ENCODE peak calls at places on chromosomes 5 and 9, in four cellular contexts. One of them, this sample, is unnamed. For H3K4me1, the result is how much of the 10 kb centered on the place peaks cover.

GRCh38 chr9:127854169-127854833 is at the start of gene ENG:
- DNase-seq in stomach: peak
- DNase-seq in CD8-positive, alpha-beta memory T cell: peak
- DNase-seq in A549: no peak
- DNase-seq in this sample: no peak

GRCh38 chr9:22423566-22423965 is 23.1 kb upstream of the DMRTA1 start:
- DNase-seq in stomach: no peak
- DNase-seq in CD8-positive, alpha-beta memory T cell: no peak
- DNase-seq in A549: no peak
- DNase-seq in this sample: no peak

GRCh38 chr5:62316110-62316509 is 10.1 kb downstream of the KIF2A start:
- DNase-seq in stomach: no peak
- DNase-seq in CD8-positive, alpha-beta memory T cell: no peak
- DNase-seq in A549: no peak
- DNase-seq in this sample: no peak

GRCh38 chr5:141734501-141735231 is 52.6 kb upstream of the ARAP3 start:
- DNase-seq in stomach: peak
- DNase-seq in CD8-positive, alpha-beta memory T cell: no peak
- DNase-seq in A549: peak
- DNase-seq in this sample: peak

GRCh38 chr5:963310-963672 is 45.3 kb upstream of the NKD2 start:
- DNase-seq in stomach: no peak
- DNase-seq in CD8-positive, alpha-beta memory T cell: no peak
- DNase-seq in A549: no peak
- DNase-seq in this sample: no peak

GRCh38 chr5:13477118-13477737 is 467.3 kb downstream of the DNAH5 start:
- DNase-seq in stomach: no peak
- DNase-seq in CD8-positive, alpha-beta memory T cell: no peak
- DNase-seq in A549: no peak
- DNase-seq in this sample: no peak

GRCh38 chr9:137296214-137297059 is 5.6 kb downstream of the NRARP start:
- DNase-seq in stomach: peak
- DNase-seq in CD8-positive, alpha-beta memory T cell: no peak
- DNase-seq in A549: peak
- DNase-seq in this sample: peak

GRCh38 chr9:125495137-125496119 is 211.6 kb downstream of the MAPKAP1 start:
- DNase-seq in stomach: no peak
- DNase-seq in CD8-positive, alpha-beta memory T cell: no peak
- DNase-seq in A549: no peak
- DNase-seq in this sample: no peak

GRCh38 chr5:125559296-125559695 is 812.9 kb upstream of the ZNF608 start:
- DNase-seq in stomach: no peak
- DNase-seq in CD8-positive, alpha-beta memory T cell: no peak
- DNase-seq in A549: peak
- DNase-seq in this sample: no peak

GRCh38 chr5:145221416-145221815 is 613.7 kb downstream of the PRELID2 start:
- DNase-seq in stomach: no peak
- DNase-seq in CD8-positive, alpha-beta memory T cell: no peak
- DNase-seq in A549: no peak
- DNase-seq in this sample: no peak

GRCh38 chr9:84953797-84954695 is 284.5 kb downstream of the NTRK2 start:
- DNase-seq in stomach: peak
- DNase-seq in CD8-positive, alpha-beta memory T cell: no peak
- DNase-seq in A549: peak
- DNase-seq in this sample: peak

GRCh38 chr9:71814226-71814625 is 45.9 kb upstream of the CEMIP2 start:
- DNase-seq in stomach: no peak
- DNase-seq in CD8-positive, alpha-beta memory T cell: no peak
- DNase-seq in A549: no peak
- DNase-seq in this sample: no peak

GRCh38 chr9:136881691-136882108 is 4.6 kb upstream of the TRAF2 start:
- DNase-seq in stomach: peak
- DNase-seq in CD8-positive, alpha-beta memory T cell: no peak
- DNase-seq in A549: peak
- DNase-seq in this sample: no peak

GRCh38 chr5:88677943-88678779 is 204.8 kb downstream of the MEF2C start:
- DNase-seq in stomach: no peak
- DNase-seq in CD8-positive, alpha-beta memory T cell: no peak
- DNase-seq in A549: no peak
- DNase-seq in this sample: no peak

GRCh38 chr5:33072700-33073099 is 361.6 kb downstream of the NPR3 start:
- DNase-seq in stomach: no peak
- DNase-seq in CD8-positive, alpha-beta memory T cell: no peak
- DNase-seq in A549: no peak
- DNase-seq in this sample: no peak

GRCh38 chr9:19286634-19287188 is 56.2 kb downstream of the DENND4C start:
- DNase-seq in stomach: peak
- DNase-seq in CD8-positive, alpha-beta memory T cell: no peak
- DNase-seq in A549: peak
- DNase-seq in this sample: no peak

GRCh38 chr9:1173211-1173610 is 123.1 kb downstream of the DMRT2 start:
- DNase-seq in stomach: no peak
- DNase-seq in CD8-positive, alpha-beta memory T cell: no peak
- DNase-seq in A549: no peak
- DNase-seq in this sample: no peak

GRCh38 chr9:90007516-90008430 is 403.0 kb downstream of the GADD45G start:
- DNase-seq in stomach: no peak
- DNase-seq in CD8-positive, alpha-beta memory T cell: no peak
- DNase-seq in A549: no peak
- DNase-seq in this sample: no peak

GRCh38 chr5:143923634-143924265 is 111.8 kb downstream of the HMHB1 start:
- DNase-seq in stomach: no peak
- DNase-seq in CD8-positive, alpha-beta memory T cell: no peak
- DNase-seq in A549: peak
- DNase-seq in this sample: no peak

GRCh38 chr9:121818841-121819430 is 167.5 kb downstream of the DAB2IP start:
- DNase-seq in stomach: no peak
- DNase-seq in CD8-positive, alpha-beta memory T cell: no peak
- DNase-seq in A549: no peak
- DNase-seq in this sample: no peak

GRCh38 chr5:60814498-60814897 is 29.6 kb downstream of the ELOVL7 start:
- DNase-seq in stomach: no peak
- DNase-seq in CD8-positive, alpha-beta memory T cell: no peak
- DNase-seq in A549: no peak
- DNase-seq in this sample: no peak

GRCh38 chr5:168651654-168652053 is 72.5 kb upstream of the PANK3 start:
- DNase-seq in stomach: no peak
- DNase-seq in CD8-positive, alpha-beta memory T cell: no peak
- DNase-seq in A549: peak
- DNase-seq in this sample: no peak

GRCh38 chr5:168299372-168299771 is 7.9 kb downstream of the WWC1 start:
- DNase-seq in stomach: no peak
- DNase-seq in CD8-positive, alpha-beta memory T cell: no peak
- DNase-seq in A549: no peak
- DNase-seq in this sample: no peak

GRCh38 chr5:148561712-148562365 is 92.5 kb downstream of the HTR4 start:
- DNase-seq in stomach: no peak
- DNase-seq in CD8-positive, alpha-beta memory T cell: no peak
- DNase-seq in A549: no peak
- DNase-seq in this sample: peak

GRCh38 chr9:385818-386398 is 171.2 kb downstream of the DOCK8 start:
- DNase-seq in stomach: peak
- DNase-seq in CD8-positive, alpha-beta memory T cell: no peak
- DNase-seq in A549: peak
- DNase-seq in this sample: no peak

GRCh38 chr5:59187772-59188347 is 605.0 kb downstream of the RAB3C start:
- DNase-seq in stomach: no peak
- DNase-seq in CD8-positive, alpha-beta memory T cell: no peak
- DNase-seq in A549: peak
- DNase-seq in this sample: no peak

GRCh38 chr5:154370119-154370518 is 75.7 kb upstream of the SAP30L start:
- DNase-seq in stomach: no peak
- DNase-seq in CD8-positive, alpha-beta memory T cell: no peak
- DNase-seq in A549: no peak
- DNase-seq in this sample: no peak

GRCh38 chr5:112549605-112550161 is 130.6 kb upstream of the EPB41L4A start:
- DNase-seq in stomach: no peak
- DNase-seq in CD8-positive, alpha-beta memory T cell: no peak
- DNase-seq in A549: no peak
- DNase-seq in this sample: no peak

GRCh38 chr9:35538361-35539234 is 48.7 kb downstream of the RUSC2 start:
- DNase-seq in stomach: peak
- DNase-seq in CD8-positive, alpha-beta memory T cell: no peak
- DNase-seq in A549: no peak
- DNase-seq in this sample: no peak

GRCh38 chr9:70488098-70488792 is 73.8 kb upstream of the KLF9 start:
- DNase-seq in stomach: no peak
- DNase-seq in CD8-positive, alpha-beta memory T cell: no peak
- DNase-seq in A549: no peak
- DNase-seq in this sample: no peak

GRCh38 chr5:138469540-138470321 is 4.5 kb downstream of the EGR1 start:
- DNase-seq in stomach: peak
- DNase-seq in CD8-positive, alpha-beta memory T cell: no peak
- DNase-seq in A549: peak
- DNase-seq in this sample: peak

GRCh38 chr9:95030344-95030743 is 287.2 kb downstream of the FANCC start:
- DNase-seq in stomach: no peak
- DNase-seq in CD8-positive, alpha-beta memory T cell: no peak
- DNase-seq in A549: no peak
- DNase-seq in this sample: no peak

GRCh38 chr9:95029251-95029650 is 288.3 kb downstream of the FANCC start:
- DNase-seq in stomach: no peak
- DNase-seq in CD8-positive, alpha-beta memory T cell: no peak
- DNase-seq in A549: no peak
- DNase-seq in this sample: no peak

GRCh38 chr9:95030920-95031662 is 286.4 kb downstream of the FANCC start:
- DNase-seq in stomach: no peak
- DNase-seq in CD8-positive, alpha-beta memory T cell: no peak
- DNase-seq in A549: no peak
- DNase-seq in this sample: no peak

GRCh38 chr9:95028855-95029219 is 288.7 kb downstream of the FANCC start:
- DNase-seq in stomach: no peak
- DNase-seq in CD8-positive, alpha-beta memory T cell: no peak
- DNase-seq in A549: no peak
- DNase-seq in this sample: peak

GRCh38 chr9:95029720-95030119 is 287.8 kb downstream of the FANCC start:
- DNase-seq in stomach: no peak
- DNase-seq in CD8-positive, alpha-beta memory T cell: no peak
- DNase-seq in A549: no peak
- DNase-seq in this sample: no peak
- H3K4me1 ChIP-seq in stomach: half or more
- H3K4me1 ChIP-seq in CD8-positive, alpha-beta memory T cell: under half
- H3K4me1 ChIP-seq in A549: half or more
- H3K4me1 ChIP-seq in this sample: half or more

GRCh38 chr9:134395002-134395517 is 68.8 kb downstream of the RXRA start:
- DNase-seq in stomach: no peak
- DNase-seq in CD8-positive, alpha-beta memory T cell: no peak
- DNase-seq in A549: no peak
- DNase-seq in this sample: no peak
- H3K4me1 ChIP-seq in stomach: half or more
- H3K4me1 ChIP-seq in CD8-positive, alpha-beta memory T cell: half or more
- H3K4me1 ChIP-seq in A549: under half
- H3K4me1 ChIP-seq in this sample: under half

GRCh38 chr5:179797741-179798140 is 4.0 kb downstream of the LTC4S start:
- DNase-seq in stomach: no peak
- DNase-seq in CD8-positive, alpha-beta memory T cell: no peak
- DNase-seq in A549: no peak
- DNase-seq in this sample: peak
- H3K4me1 ChIP-seq in stomach: half or more
- H3K4me1 ChIP-seq in CD8-positive, alpha-beta memory T cell: under half
- H3K4me1 ChIP-seq in A549: under half
- H3K4me1 ChIP-seq in this sample: under half

GRCh38 chr9:93132946-93133640 is 958 bp downstream of the NINJ1 start:
- DNase-seq in stomach: no peak
- DNase-seq in CD8-positive, alpha-beta memory T cell: no peak
- DNase-seq in A549: no peak
- DNase-seq in this sample: no peak
- H3K4me1 ChIP-seq in stomach: half or more
- H3K4me1 ChIP-seq in CD8-positive, alpha-beta memory T cell: half or more
- H3K4me1 ChIP-seq in A549: under half
- H3K4me1 ChIP-seq in this sample: under half

GRCh38 chr5:56147679-56148230 is 85.4 kb downstream of the ANKRD55 start:
- DNase-seq in stomach: no peak
- DNase-seq in CD8-positive, alpha-beta memory T cell: no peak
- DNase-seq in A549: no peak
- DNase-seq in this sample: no peak
- H3K4me1 ChIP-seq in stomach: under half
- H3K4me1 ChIP-seq in CD8-positive, alpha-beta memory T cell: half or more
- H3K4me1 ChIP-seq in A549: under half
- H3K4me1 ChIP-seq in this sample: under half

DNA sequence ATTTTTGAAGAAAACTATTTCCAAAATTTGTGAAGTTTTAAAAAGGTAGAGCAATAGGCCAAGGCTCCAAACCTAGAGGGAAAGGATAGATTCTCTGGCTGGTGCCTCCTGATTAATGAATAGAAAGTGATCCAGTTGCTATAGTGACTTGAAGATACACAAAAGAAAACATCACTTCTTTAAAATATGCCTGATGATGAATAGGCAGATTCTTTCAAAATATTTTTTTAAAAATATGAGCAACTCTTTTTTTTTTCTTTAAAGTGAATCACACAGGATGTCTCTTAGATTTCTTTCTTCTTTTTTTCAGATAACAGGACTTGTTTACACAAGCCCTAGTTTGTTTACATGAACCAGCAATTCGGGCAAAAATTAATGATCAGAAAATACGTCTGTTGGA is 124.4 kb downstream of the RFK start:
- DNase-seq in stomach: no peak
- DNase-seq in CD8-positive, alpha-beta memory T cell: no peak
- DNase-seq in A549: peak
- DNase-seq in this sample: no peak
- H3K4me1 ChIP-seq in stomach: under half
- H3K4me1 ChIP-seq in CD8-positive, alpha-beta memory T cell: under half
- H3K4me1 ChIP-seq in A549: under half
- H3K4me1 ChIP-seq in this sample: under half

DNA sequence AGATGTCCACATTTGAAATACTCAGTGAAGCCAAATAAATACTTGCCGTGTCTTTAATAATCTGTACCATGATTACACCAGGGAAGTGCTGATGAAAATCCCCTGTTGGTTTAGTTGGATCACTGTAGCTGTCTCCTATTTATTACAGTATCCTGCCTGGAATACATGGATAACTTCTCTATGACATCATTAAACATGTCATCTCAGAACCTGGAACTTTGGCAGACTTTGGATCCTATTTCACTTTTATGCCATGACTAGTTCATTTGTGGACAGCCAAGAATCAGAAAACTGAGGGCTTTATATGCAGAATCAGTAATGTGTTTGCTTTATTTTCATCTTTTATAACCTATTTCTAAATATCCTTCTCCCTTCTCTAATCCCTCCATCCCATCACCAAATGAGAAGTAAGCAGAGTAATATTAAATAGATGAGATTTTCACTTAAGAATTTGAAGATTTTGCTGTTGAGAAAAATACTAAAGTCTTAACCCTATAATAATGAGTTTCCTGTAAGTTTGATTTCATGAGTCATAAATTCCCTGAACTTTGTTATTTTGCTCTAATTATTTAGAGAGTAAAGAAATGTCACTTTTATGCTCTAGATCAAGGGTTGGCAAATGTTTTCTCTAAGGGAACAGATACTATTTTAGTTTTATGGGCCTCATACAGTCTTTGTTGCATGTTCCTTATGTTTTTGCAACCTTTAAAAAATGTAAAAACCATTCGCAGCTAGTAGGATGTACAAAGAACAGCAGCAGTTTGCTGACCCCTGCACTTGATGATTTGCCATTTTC is at the start of gene TXNDC8:
- DNase-seq in stomach: no peak
- DNase-seq in CD8-positive, alpha-beta memory T cell: no peak
- DNase-seq in A549: no peak
- DNase-seq in this sample: no peak
- H3K4me1 ChIP-seq in stomach: under half
- H3K4me1 ChIP-seq in CD8-positive, alpha-beta memory T cell: under half
- H3K4me1 ChIP-seq in A549: under half
- H3K4me1 ChIP-seq in this sample: under half

This sample was measured in pancreas.